ENCODE peak calls at places on chromosomes 6 and 20, in five cellular contexts. J is psoas muscle, L is HepG2, B is ovary, I is upper lobe of left lung. Q is an unnamed sample.

GRCh38 chr6:1123976-1124375 is 187.9 kb upstream of the FOXQ1 start:
- DNase-seq in B (no peak), I (no peak), L (no peak), J (no peak), Q (no peak)

GRCh38 chr6:105087571-105088211 is 92.1 kb downstream of the POPDC3 start:
- DNase-seq in J (no peak), B (no peak), L (peak; percentile 46), I (no peak), Q (no peak)

GRCh38 chr6:17280552-17281090 is 540 bp upstream of the RBM24 start:
- DNase-seq in J (peak; percentile 79), L (no peak), I (peak; percentile 87), B (peak; percentile 50), Q (peak; percentile 75)

GRCh38 chr20:38961530-38962043 is 557 bp upstream of the DHX35 start:
- DNase-seq in J (no peak), I (no peak), L (no peak), B (peak; percentile 36), Q (no peak)

GRCh38 chr6:53651149-53651763 is 14.3 kb downstream of the KLHL31 start:
- DNase-seq in I (no peak), B (peak; percentile 53), L (peak; percentile 89), J (peak; percentile 26), Q (no peak)

GRCh38 chr20:17971571-17972013 is 2.8 kb downstream of the MGME1 start:
- DNase-seq in B (no peak), I (no peak), J (no peak), L (peak; percentile 80), Q (no peak)

GRCh38 chr6:48813821-48814220 is 649.2 kb downstream of the MMUT start:
- DNase-seq in B (no peak), L (no peak), J (no peak), I (no peak), Q (no peak)

GRCh38 chr6:119443993-119444641 is 94.6 kb upstream of the MAN1A1 start:
- DNase-seq in L (no peak), I (no peak), B (no peak), J (no peak), Q (no peak)

GRCh38 chr6:114085206-114085605 is 114.3 kb upstream of the HDAC2 start:
- DNase-seq in J (no peak), I (no peak), B (no peak), L (no peak), Q (no peak)

GRCh38 chr6:33728438-33728837 is 16.9 kb upstream of the UQCC2 start:
- DNase-seq in I (no peak), B (no peak), J (no peak), L (no peak), Q (peak; percentile 62)

GRCh38 chr20:34311118-34312023 is 8.2 kb upstream of the AHCY start:
- DNase-seq in B (no peak), I (peak; percentile 70), L (peak; percentile 100), J (no peak), Q (no peak)

GRCh38 chr20:10553326-10553984 is 118.3 kb downstream of the SLX4IP start:
- DNase-seq in I (no peak), B (peak; percentile 64), L (peak; percentile 84), J (peak; percentile 63), Q (peak; percentile 60)

GRCh38 chr6:55423933-55424332 is 96.7 kb downstream of the GFRAL start:
- DNase-seq in J (no peak), L (no peak), B (no peak), I (no peak), Q (no peak)

GRCh38 chr20:45853484-45853883 is 3.7 kb downstream of the ACOT8 start:
- DNase-seq in L (no peak), B (no peak), I (no peak), J (no peak), Q (no peak)

GRCh38 chr6:108559884-108560462 is 744 bp upstream of the FOXO3 start:
- DNase-seq in B (peak; percentile 82), J (peak; percentile 74), I (no peak), L (peak; percentile 39), Q (no peak)

GRCh38 chr20:58722877-58723627 is 30.5 kb downstream of the NPEPL1 start:
- DNase-seq in B (no peak), I (no peak), L (no peak), J (no peak), Q (no peak)

GRCh38 chr20:14700641-14700965 is 363.2 kb upstream of the FLRT3 start:
- DNase-seq in J (no peak), L (no peak), I (no peak), B (no peak), Q (no peak)

GRCh38 chr6:84428300-84428907 is 201.0 kb upstream of the CEP162 start:
- DNase-seq in J (peak; percentile 23), B (no peak), I (no peak), L (peak; percentile 16), Q (peak; percentile 49)

GRCh38 chr6:44010411-44011349 is 116.6 kb downstream of the MRPL14 start:
- DNase-seq in L (no peak), J (peak; percentile 51), I (no peak), B (no peak), Q (peak; percentile 51)

GRCh38 chr6:84043555-84043954 is 10.0 kb downstream of the MRAP2 start:
- DNase-seq in J (no peak), B (no peak), I (no peak), L (peak; percentile 63), Q (no peak)

GRCh38 chr6:46325561-46326525 is 155.1 kb upstream of the ENPP5 start:
- DNase-seq in L (no peak), J (no peak), I (peak; percentile 55), B (peak; percentile 36), Q (no peak)

GRCh38 chr6:43090557-43090952 is 14.4 kb downstream of the PTK7 start:
- DNase-seq in I (no peak), J (no peak), L (no peak), B (no peak), Q (no peak)

GRCh38 chr20:55744896-55745295 is 260.4 kb downstream of the CBLN4 start:
- DNase-seq in L (no peak), I (no peak), B (no peak), J (no peak), Q (no peak)

GRCh38 chr6:43743682-43744381 is 26.2 kb upstream of the VEGFA start:
- DNase-seq in L (peak; percentile 47), J (no peak), B (no peak), I (no peak), Q (no peak)

GRCh38 chr6:169755162-169755561 is 3.7 kb downstream of the ERMARD start:
- DNase-seq in I (no peak), B (no peak), L (no peak), J (no peak), Q (no peak)

GRCh38 chr6:155245871-155246270 is 17.9 kb upstream of the CLDN20 start:
- DNase-seq in J (no peak), B (no peak), L (no peak), I (no peak), Q (no peak)

GRCh38 chr6:30689022-30689865 is 1.5 kb downstream of the NRM start:
- DNase-seq in J (no peak), B (peak; percentile 35), L (no peak), I (peak; percentile 40), Q (peak; percentile 5)

GRCh38 chr20:1401431-1401907 is 8.6 kb upstream of the FKBP1A start:
- DNase-seq in B (no peak), L (peak; percentile 47), I (no peak), J (no peak), Q (no peak)

GRCh38 chr6:71419954-71420692 is 131.5 kb downstream of the OGFRL1 start:
- DNase-seq in J (peak; percentile 67), B (peak; percentile 50), L (no peak), I (peak; percentile 93), Q (peak; percentile 72)
- TF ChIP-seq CTCF in J (peak; percentile 33), B (peak; percentile 14), L (no peak), I (peak; percentile 44), Q (peak; percentile 63)

DNA sequence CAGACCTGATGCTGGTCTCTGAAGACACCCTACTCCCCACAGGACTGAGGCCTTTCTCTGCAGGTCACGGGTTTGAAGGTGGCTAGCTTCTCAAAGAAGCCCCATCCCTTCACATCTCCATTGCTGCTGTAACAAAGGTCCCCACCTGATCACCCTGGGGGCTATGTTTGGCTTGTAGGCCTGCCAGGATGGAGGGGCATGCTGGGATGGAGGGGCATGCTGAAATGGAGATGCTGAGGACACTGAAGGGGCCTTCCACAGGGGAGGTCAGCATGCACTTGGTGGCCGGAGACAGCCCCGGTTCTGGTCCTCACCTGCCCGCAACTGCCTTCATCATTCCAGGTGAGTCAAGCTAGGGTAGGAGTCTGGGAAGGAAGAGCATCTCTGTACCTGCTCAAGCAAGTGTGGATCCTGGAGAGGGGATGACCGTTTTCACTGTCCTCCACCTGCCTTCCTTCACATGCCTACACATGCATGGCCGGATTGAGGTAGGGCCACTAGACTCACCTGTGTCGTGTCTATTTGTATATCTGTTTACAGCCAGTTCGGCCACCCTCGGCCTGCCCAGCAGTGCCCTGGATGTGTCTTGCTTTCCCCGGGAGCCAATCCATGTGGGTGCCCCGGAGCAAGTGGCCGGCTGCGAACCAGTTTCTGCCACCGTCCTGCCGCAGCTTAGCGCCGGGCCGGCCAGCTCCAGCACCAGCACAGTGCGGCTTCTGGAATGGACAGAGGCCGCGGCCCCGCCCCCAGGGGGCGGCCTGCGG is 6.0 kb downstream of the L3MBTL1 start:
- DNase-seq in J (no peak), I (no peak), L (no peak), B (peak; percentile 32), Q (no peak)
- H3K4me3 ChIP-seq in J (peak overlapping the region; percentile 71), I (no peak overlapping the region), L (peak overlapping the region; percentile 70), B (peak overlapping the region; percentile 43), Q (peak overlapping the region; percentile 74)

GRCh38 chr6:38268342-38268741 is 371.4 kb downstream of the BTBD9 start:
- DNase-seq in J (no peak), L (no peak), B (no peak), I (no peak), Q (no peak)

GRCh38 chr6:38269773-38270172 is 370.0 kb downstream of the BTBD9 start:
- DNase-seq in L (no peak), B (no peak), I (no peak), J (no peak), Q (no peak)

GRCh38 chr6:38264605-38265004 is 375.1 kb downstream of the BTBD9 start:
- DNase-seq in I (no peak), L (peak; percentile 22), B (no peak), J (no peak), Q (no peak)

GRCh38 chr6:38270367-38270766 is 369.4 kb downstream of the BTBD9 start:
- DNase-seq in B (no peak), J (no peak), I (no peak), L (no peak), Q (no peak)

DNA sequence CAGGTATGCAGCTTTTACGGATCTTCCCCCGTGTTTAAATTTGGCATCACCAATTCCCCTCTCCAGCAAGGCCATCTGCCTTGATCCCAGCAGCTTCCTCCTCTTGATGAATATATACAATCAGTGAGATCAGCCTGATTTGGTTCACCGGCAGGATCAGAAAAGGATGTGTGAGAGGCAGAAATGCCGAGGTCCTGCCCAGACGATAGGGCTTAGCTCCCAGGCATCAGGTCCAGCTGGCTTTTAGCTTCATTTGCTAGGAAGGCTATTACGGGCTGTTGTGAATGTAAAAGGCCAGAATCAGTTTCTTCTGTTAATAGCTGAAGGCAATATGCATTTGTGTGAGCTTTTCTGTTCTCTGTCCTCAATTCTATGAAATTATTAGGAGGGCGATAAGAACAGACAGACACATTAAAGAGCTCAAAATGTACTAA is 372.8 kb downstream of the BTBD9 start:
- DNase-seq in L (no peak), B (no peak), J (no peak), I (no peak), Q (no peak)
- H3K4me1 ChIP-seq in L (peaks cover 18% of the 10 kb centered on the region), B (no peaks in the 10 kb centered on the region), J (peaks cover 36% of the 10 kb centered on the region), I (peaks cover 5% of the 10 kb centered on the region), Q (peaks cover 41% of the 10 kb centered on the region)

DNA sequence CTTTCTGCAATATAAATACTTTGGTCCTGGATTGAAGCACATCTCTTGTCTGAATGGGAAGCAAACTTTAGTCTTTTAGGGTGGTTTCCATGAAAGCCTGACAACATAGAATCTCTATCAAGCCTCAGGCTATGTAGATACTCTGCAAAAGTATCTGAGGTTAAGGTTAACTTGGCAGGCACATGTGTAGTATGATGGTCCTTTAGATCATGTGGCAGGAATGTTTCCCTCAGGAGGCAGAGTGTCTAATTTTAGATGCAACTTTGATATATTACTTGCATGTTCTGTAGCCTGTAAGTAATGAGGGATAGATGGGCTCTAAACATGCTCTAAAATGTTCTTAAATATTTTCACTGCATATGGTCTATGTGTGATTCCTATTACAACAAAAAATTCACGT is 8.2 kb downstream of the MYB start:
- DNase-seq in J (no peak), I (no peak), B (no peak), L (no peak), Q (no peak)
- TF ChIP-seq CTCF in J (no peak), I (no peak), B (no peak), L (no peak), Q (no peak)

Q was measured in left ventricle myocardium inferior.